ENCODE peak calls at places on chromosome 17, in four cellular contexts. S, G, I and N are unnamed samples.

GRCh38 chr17:6476061-6476833 is 32.0 kb downstream of the PIMREG start:
- DNase-seq in S (no peak), G (no peak), I (no peak), N (no peak)

GRCh38 chr17:6532441-6532885 is 23.9 kb downstream of the PITPNM3 start:
- DNase-seq in S (no peak), G (no peak), I (no peak), N (peak; percentile 45)

GRCh38 chr17:52041123-52041617 is 117.3 kb downstream of the CA10 start:
- DNase-seq in S (no peak), G (no peak), I (no peak), N (no peak)

GRCh38 chr17:49015924-49016774 is 19.0 kb downstream of the IGF2BP1 start:
- DNase-seq in S (no peak), G (no peak), I (no peak), N (no peak)

GRCh38 chr17:62994931-62995330 is 28.9 kb downstream of the TANC2 start:
- DNase-seq in S (no peak), G (no peak), I (no peak), N (no peak)

GRCh38 chr17:9229160-9229825 is 208.0 kb downstream of the NTN1 start:
- DNase-seq in S (no peak), G (no peak), I (no peak), N (peak; percentile 61)

GRCh38 chr17:69655902-69656301 is 241.4 kb downstream of the MAP2K6 start:
- DNase-seq in S (no peak), G (no peak), I (no peak), N (no peak)

GRCh38 chr17:21061158-21061835 is 18.5 kb upstream of the USP22 start:
- DNase-seq in S (no peak), G (no peak), I (no peak), N (no peak)

GRCh38 chr17:7021993-7022778 is 664 bp upstream of the BCL6B start:
- DNase-seq in S (peak; percentile 87), G (peak; percentile 71), I (peak; percentile 78), N (peak; percentile 91)

GRCh38 chr17:63549289-63549945 is 860 bp upstream of the DCAF7 start:
- DNase-seq in S (no peak), G (peak; percentile 69), I (no peak), N (no peak)

GRCh38 chr17:28712037-28712704 is 483 bp upstream of the PROCA1 start:
- DNase-seq in S (peak; percentile 59), G (no peak), I (no peak), N (peak; percentile 78)

DNA sequence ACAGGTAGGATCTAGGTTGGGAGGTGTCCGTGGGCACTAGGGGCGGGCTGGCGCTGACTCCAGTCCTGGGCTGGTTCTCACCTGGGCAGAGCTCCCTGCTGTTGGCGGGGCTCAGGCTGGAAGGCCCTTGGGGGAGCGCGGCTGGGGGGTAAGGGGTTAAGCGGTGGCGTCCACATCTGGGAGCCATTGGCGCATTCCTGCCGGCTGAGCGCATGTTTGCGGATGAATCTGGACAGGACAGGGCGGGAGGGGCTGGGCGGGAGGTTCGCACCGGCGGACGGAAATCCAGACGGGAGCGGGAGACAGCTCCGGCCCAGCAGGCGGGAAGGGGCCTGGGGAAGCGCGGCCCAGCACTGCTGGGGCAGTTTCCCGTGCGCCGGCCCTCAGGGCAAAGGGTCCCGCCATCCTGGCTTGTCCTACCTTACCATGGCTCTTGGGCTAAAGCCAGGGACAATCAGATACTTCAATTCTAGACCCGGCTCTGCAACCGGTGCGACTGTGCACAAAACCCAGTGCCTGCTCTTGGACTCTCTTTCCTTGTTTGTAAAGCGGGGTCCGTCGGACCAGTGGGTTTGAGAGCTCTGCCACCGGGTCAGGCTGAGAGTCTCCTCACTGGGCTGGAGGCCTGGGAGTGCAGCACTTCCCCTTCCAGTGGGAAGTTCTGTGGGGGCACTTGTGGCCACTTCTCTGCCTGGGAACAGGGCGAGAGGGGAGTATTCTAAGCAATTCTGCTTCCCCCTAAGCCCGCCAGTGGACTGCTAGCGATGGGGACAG is 7.8 kb downstream of the RARA start:
- DNase-seq in S (peak; percentile 86), G (no peak), I (peak; percentile 83), N (peak; percentile 89)
- TF ChIP-seq POLR2A in S (no peak), G (peak; percentile 26), I (peak; percentile 12), N (no peak)

DNA sequence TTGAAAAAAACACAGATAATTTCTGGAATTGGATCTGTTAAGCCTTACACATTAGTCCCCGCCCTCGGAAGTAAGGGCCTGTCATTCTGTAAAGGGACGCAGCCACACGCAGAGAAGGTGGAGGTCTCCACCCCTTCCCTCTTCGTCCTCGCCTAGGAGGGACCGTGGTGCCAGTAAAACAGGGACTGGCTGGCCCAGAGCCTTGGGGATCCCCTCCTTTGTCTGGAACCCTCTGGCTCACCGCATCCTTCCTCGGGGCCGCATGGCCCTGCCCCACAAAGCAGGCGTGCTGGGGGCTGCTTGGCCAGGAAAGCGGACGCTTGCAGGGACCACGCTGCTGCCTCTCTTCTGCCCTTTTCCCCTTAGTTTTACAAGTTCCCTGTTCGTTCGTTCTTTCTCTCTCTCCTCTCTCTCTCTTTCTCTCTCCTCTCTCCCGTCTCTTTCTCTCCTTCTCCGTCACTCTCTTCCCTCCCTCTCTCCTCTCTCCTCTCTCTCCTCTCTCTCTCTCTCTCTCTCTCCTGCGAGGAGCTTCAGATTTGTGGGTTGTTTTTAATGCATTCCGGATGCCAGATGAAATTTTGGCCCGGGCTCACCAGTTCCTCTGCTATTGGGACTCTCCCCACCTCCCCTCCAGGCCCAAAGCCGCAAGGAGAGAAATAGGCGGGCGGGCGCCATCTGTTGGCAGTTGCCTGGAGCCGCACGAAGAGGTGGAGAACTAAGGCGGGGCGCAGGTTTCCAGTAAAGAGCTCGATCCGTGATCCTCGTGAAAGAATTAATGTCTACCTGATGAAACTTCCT is 35.1 kb upstream of the CDRT4 start:
- DNase-seq in S (peak; percentile 90), G (peak; percentile 69), I (peak; percentile 89), N (peak; percentile 97)
- TF ChIP-seq POLR2A in S (no peak), G (no peak), I (no peak), N (no peak)

DNA sequence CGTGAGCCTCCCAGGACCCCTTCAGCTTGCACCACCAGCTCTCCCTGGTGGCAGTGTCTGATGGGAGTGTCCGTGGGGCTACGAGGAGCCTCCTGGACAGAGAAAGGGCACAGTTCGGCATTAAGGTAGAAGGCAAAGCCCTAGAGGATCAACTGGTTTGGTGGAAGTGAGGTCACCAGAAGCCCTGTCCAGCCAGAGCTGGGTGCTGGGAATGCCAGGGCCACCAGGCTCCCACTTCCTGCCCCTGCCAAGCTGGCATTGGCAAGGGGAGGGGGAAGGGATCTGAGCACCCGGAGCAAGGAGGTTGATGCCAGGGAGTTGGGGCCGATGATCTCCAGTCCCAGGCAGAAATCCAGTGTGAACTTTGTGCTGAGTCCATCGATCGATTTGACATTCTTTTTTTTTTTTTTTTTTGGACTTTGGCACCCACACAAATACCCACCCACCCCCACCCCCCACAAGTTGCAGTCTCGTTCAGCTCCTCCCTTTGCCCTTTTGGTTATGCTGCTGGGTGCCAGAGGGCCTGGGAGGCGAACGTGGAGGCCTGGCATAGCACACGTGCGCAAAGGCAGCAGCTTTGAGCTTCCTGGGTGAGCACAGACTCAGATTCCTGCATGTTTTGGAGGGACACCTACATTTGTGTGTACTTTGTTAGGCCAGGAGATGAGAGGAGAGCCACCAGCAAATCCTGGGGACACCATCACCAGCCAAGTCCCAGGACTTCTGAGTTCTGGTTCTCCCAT is 2.1 kb downstream of the NHERF1 start:
- DNase-seq in S (no peak), G (no peak), I (no peak), N (no peak)
- TF ChIP-seq POLR2A in S (no peak), G (no peak), I (no peak), N (no peak)

GRCh38 chr17:50803676-50804075 is 31.7 kb upstream of the WFIKKN2 start:
- DNase-seq in S (no peak), G (no peak), I (no peak), N (no peak)

GRCh38 chr17:50798424-50799344 is 31.4 kb upstream of the ANKRD40CL start:
- DNase-seq in S (no peak), G (no peak), I (no peak), N (no peak)

GRCh38 chr17:50802609-50803571 is 32.5 kb upstream of the WFIKKN2 start:
- DNase-seq in S (no peak), G (no peak), I (no peak), N (no peak)

GRCh38 chr17:50799582-50799981 is 32.3 kb upstream of the ANKRD40CL start:
- DNase-seq in S (no peak), G (no peak), I (no peak), N (no peak)

DNA sequence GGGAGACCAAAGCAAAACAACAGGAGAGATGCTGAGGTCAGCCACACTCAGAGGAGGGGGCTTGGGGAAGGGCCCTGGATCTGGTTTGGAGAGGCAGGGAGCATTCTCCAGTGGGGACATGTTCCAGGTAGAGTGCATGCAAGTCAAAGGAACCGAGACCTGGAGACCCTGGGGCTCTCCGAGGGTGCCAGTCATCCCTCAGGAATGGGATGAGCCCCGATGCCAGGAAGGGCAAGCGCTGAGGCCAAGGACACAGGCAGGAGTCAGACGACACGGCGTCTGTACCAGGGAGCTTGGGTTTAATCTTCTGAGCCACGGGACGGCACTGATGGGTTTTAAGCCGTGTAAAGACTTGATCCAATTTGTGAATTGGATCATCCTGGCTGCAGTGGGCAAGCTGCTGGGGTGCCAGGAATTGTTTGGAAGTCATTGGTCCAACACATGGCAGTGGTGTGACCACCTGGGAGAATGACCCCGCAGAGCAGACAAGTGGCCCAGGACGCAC is 32.9 kb upstream of the ANKRD40CL start:
- DNase-seq in S (no peak), G (no peak), I (no peak), N (no peak)
- TF ChIP-seq POLR2A in S (no peak), G (no peak), I (no peak), N (no peak)

GRCh38 chr17:42536048-42536371 is at the start of gene NAGLU:
- DNase-seq in S (peak; percentile 98), G (peak; percentile 98), I (peak; percentile 96), N (peak; percentile 98)
- TF ChIP-seq POLR2A in S (no peak), G (peak; percentile 58), I (peak; percentile 48), N (peak; percentile 82)

GRCh38 chr17:81390029-81390428 is 5.2 kb upstream of the BAHCC1 start:
- DNase-seq in S (no peak), G (no peak), I (no peak), N (no peak)
- TF ChIP-seq POLR2A in S (no peak), G (no peak), I (no peak), N (no peak)

GRCh38 chr17:4554997-4555799 is at the start of gene MYBBP1A:
- DNase-seq in S (peak; percentile 97), G (peak; percentile 99), I (peak; percentile 97), N (peak; percentile 98)
- TF ChIP-seq POLR2A in S (no peak), G (peak; percentile 75), I (peak; percentile 55), N (peak; percentile 57)

DNA sequence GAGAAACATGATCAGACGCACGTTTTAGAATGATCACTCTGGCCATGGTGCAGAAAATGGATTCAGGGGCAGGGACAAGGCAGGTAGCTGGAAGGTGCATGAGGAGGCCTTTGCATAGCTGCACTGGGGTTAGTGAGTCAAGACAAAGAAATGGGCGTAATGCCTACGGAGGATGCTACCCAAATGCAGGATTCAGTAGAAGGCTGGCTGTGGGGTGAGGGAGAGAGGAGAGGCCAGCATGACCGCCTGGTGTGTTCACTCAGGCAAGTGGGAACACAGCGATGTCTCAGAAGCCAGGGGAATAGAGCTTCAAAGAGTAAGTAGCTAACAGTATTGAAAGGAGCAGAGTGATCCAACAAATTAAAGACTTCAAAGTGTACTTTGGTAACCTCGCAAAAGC is 31.2 kb downstream of the PMP22 start:
- DNase-seq in S (no peak), G (no peak), I (no peak), N (no peak)
- TF ChIP-seq POLR2A in S (no peak), G (no peak), I (no peak), N (no peak)

GRCh38 chr17:2025220-2025621 is at the start of gene RTN4RL1:
- DNase-seq in S (peak; percentile 68), G (no peak), I (peak; percentile 86), N (peak; percentile 85)
- TF ChIP-seq POLR2A in S (no peak), G (no peak), I (no peak), N (no peak)